ENCODE peak calls at places on chromosomes 5 and 9, in four cellular contexts. V is WTC11, O is K562, Q is HepG2. Z is an unnamed sample.
A peak's percentile ranks its signal among the peaks of the same experiment; 100 is the strongest.

GRCh38 chr9:79140751-79141150 is 431.0 kb upstream of the TLE4 start:
- DNase-seq in O (no peak), Q (no peak), V (no peak), Z (no peak)

GRCh38 chr5:180684623-180685161 is 35.3 kb upstream of the FLT4 start:
- DNase-seq in V (no peak), Q (no peak), O (no peak), Z (no peak)

GRCh38 chr9:567746-568305 is 273.7 kb upstream of the DMRT1 start:
- DNase-seq in O (no peak), V (no peak), Q (no peak), Z (no peak)

GRCh38 chr9:134782921-134783698 is 97.5 kb upstream of the FCN2 start:
- DNase-seq in Q (no peak), O (no peak), V (no peak), Z (no peak)

GRCh38 chr9:130873966-130874365 is 22.6 kb downstream of the QRFP start:
- DNase-seq in V (no peak), O (peak; percentile 53), Q (no peak), Z (no peak)

GRCh38 chr5:107425541-107426031 is 245.2 kb downstream of the EFNA5 start:
- DNase-seq in Q (no peak), V (no peak), O (no peak), Z (no peak)

GRCh38 chr5:135829681-135830383 is 4.6 kb upstream of the SLC25A48 start:
- DNase-seq in O (peak; percentile 76), V (peak; percentile 80), Q (peak; percentile 20), Z (peak; percentile 82)

GRCh38 chr5:67577424-67577823 is 380.8 kb upstream of the CD180 start:
- DNase-seq in Q (no peak), V (no peak), O (no peak), Z (no peak)

GRCh38 chr9:22084336-22085035 is 75.4 kb upstream of the CDKN2B start:
- DNase-seq in Q (peak; percentile 7), V (no peak), O (no peak), Z (no peak)

DNA sequence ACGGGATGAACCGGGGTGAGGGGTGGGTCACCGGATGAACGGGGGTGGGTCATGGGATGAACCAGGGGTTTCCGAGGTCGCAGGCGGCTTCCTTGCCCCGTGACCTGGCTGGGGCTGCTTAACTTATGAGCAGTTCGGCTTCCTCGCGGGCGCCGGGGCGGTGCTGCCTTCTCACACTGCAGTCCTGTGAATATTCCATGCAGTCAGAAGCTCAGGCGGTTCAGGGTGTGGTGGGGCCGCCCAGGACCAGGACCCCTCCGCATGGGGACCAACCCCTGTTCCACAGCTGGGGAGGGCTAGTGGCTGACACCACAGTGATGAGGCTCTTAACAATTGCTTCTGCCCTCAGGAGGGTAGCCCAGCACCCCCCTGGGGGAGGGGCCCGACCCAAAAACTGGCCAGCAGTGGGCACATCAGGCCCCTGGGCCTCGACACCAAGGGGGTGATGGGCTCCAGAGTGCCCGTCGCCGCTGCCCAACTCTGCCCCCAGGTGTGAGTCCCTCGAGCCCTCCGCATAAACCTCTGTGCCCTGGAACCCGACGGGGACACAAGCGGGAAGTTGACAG is 30.9 kb upstream of the SLC9A3 start:
- DNase-seq in V (no peak), Q (no peak), O (no peak), Z (no peak)
- TF ChIP-seq FOXJ3 in V (no peak), Q (no peak), O (no peak), Z (no peak)

GRCh38 chr9:129058965-129059795 is 21.7 kb upstream of the DOLPP1 start:
- DNase-seq in O (peak; percentile 14), Q (peak; percentile 52), V (no peak), Z (no peak)
- TF ChIP-seq FOXJ3 in O (no peak), Q (no peak), V (no peak), Z (no peak)

GRCh38 chr5:170077526-170077925 is 28.2 kb upstream of the FOXI1 start:
- DNase-seq in O (no peak), V (no peak), Q (no peak), Z (no peak)
- TF ChIP-seq FOXJ3 in O (no peak), V (no peak), Q (no peak), Z (no peak)

GRCh38 chr9:30505311-30505710 is 1879.1 kb upstream of the ACO1 start:
- DNase-seq in O (no peak), V (no peak), Q (no peak), Z (no peak)

GRCh38 chr9:30507166-30507565 is 1877.3 kb upstream of the ACO1 start:
- DNase-seq in Q (no peak), O (no peak), V (no peak), Z (no peak)

GRCh38 chr9:30504502-30504905 is 1879.9 kb upstream of the ACO1 start:
- DNase-seq in V (no peak), O (no peak), Q (no peak), Z (peak; percentile 21)
- TF ChIP-seq FOXJ3 in V (no peak), O (no peak), Q (no peak), Z (no peak)

GRCh38 chr5:154755361-154756202 is at the start of gene LARP1:
- DNase-seq in V (no peak), Q (no peak), O (no peak), Z (peak; percentile 74)
- TF ChIP-seq FOXJ3 in V (no peak), Q (no peak), O (no peak), Z (no peak)